ENCODE peak calls at places on chromosomes 3 and 15, in four cellular contexts. T is stimulated activated CD8-positive, alpha-beta memory T cell treated with anti-CD3 and anti-CD28 coated beads, Interleukin-2, amount 100 ng/mL, for 1 hour; R is activated CD4-positive, alpha-beta T cell treated with anti-CD3 and anti-CD28 coated beads for 24 hours; S is dermis blood vessel endothelial cell. W is an unnamed sample.

GRCh38 chr15:53746101-53746500 is 13.4 kb downstream of the WDR72 start:
- DNase-seq in T (no peak), R (no peak), S (no peak), W (no peak)

GRCh38 chr15:49452595-49452994 is 29.6 kb downstream of the FGF7 start:
- DNase-seq in T (no peak), R (no peak), S (no peak), W (no peak)

GRCh38 chr15:52408823-52409222 is 113.2 kb upstream of the MYO5C start:
- DNase-seq in T (no peak), R (no peak), S (peak), W (peak)

GRCh38 chr3:51338632-51339031 is 46.5 kb upstream of the MANF start:
- DNase-seq in T (no peak), R (no peak), S (no peak), W (no peak)

GRCh38 chr15:93072011-93072410 is 17.0 kb downstream of the RGMA start:
- DNase-seq in T (no peak), R (no peak), S (no peak), W (no peak)

GRCh38 chr3:185049710-185050109 is 103.2 kb downstream of the C3orf70 start:
- DNase-seq in T (no peak), R (no peak), S (no peak), W (no peak)

GRCh38 chr3:158727499-158728377 is 4.5 kb downstream of the RARRES1 start:
- DNase-seq in T (no peak), R (no peak), S (peak), W (peak)

GRCh38 chr15:43067717-43068461 is 37.9 kb downstream of the UBR1 start:
- DNase-seq in T (no peak), R (no peak), S (no peak), W (no peak)

GRCh38 chr3:117793684-117794304 is 1084.2 kb downstream of the TUSC7 start:
- DNase-seq in T (no peak), R (no peak), S (no peak), W (no peak)

GRCh38 chr3:59244343-59244742 is 194.5 kb upstream of the CFAP20DC start:
- DNase-seq in T (no peak), R (no peak), S (no peak), W (no peak)

GRCh38 chr3:187740446-187741399 is 4.5 kb downstream of the BCL6 start:
- DNase-seq in T (peak), R (no peak), S (peak), W (peak)

GRCh38 chr15:76057332-76058000 is 2.3 kb upstream of the TMEM266 start:
- DNase-seq in T (no peak), R (peak), S (peak), W (peak)

GRCh38 chr3:193997228-193998192 is 138.4 kb upstream of the HES1 start:
- DNase-seq in T (no peak), R (no peak), S (no peak), W (no peak)

W was measured in lung microvascular endothelial cell.